ENCODE peak calls at places on chromosomes 5 and 9, in four cellular contexts. One of them, this sample, is unnamed.

GRCh38 chr5:23035555-23036090 is 182.5 kb upstream of the CDH12 start:
- DNase-seq in HS-27A: no peak
- DNase-seq in pulmonary artery endothelial cell: no peak
- DNase-seq in heart left ventricle: no peak
- DNase-seq in this sample: no peak

GRCh38 chr5:10201223-10201868 is 48.3 kb downstream of the ATPSCKMT start:
- DNase-seq in HS-27A: no peak
- DNase-seq in pulmonary artery endothelial cell: no peak
- DNase-seq in heart left ventricle: no peak
- DNase-seq in this sample: peak; percentile 54

GRCh38 chr5:17132444-17133083 is 84.9 kb upstream of the BASP1 start:
- DNase-seq in HS-27A: no peak
- DNase-seq in pulmonary artery endothelial cell: no peak
- DNase-seq in heart left ventricle: no peak
- DNase-seq in this sample: no peak

GRCh38 chr9:34796924-34797323 is 87.0 kb upstream of the CCL21 start:
- DNase-seq in HS-27A: no peak
- DNase-seq in pulmonary artery endothelial cell: no peak
- DNase-seq in heart left ventricle: no peak
- DNase-seq in this sample: no peak

GRCh38 chr5:150064681-150065220 is 21.6 kb downstream of the CSF1R start:
- DNase-seq in HS-27A: no peak
- DNase-seq in pulmonary artery endothelial cell: no peak
- DNase-seq in heart left ventricle: no peak
- DNase-seq in this sample: no peak

GRCh38 chr9:7246917-7247538 is 489.3 kb downstream of the KDM4C start:
- DNase-seq in HS-27A: no peak
- DNase-seq in pulmonary artery endothelial cell: no peak
- DNase-seq in heart left ventricle: no peak
- DNase-seq in this sample: no peak

GRCh38 chr9:122307036-122307435 is 42.4 kb downstream of the MRRF start:
- DNase-seq in HS-27A: no peak
- DNase-seq in pulmonary artery endothelial cell: peak; percentile 85
- DNase-seq in heart left ventricle: no peak
- DNase-seq in this sample: no peak

GRCh38 chr9:78967557-78968212 is 604.1 kb upstream of the TLE4 start:
- DNase-seq in HS-27A: no peak
- DNase-seq in pulmonary artery endothelial cell: no peak
- DNase-seq in heart left ventricle: no peak
- DNase-seq in this sample: no peak

GRCh38 chr5:14739538-14739937 is 75.0 kb downstream of the OTULIN start:
- DNase-seq in HS-27A: no peak
- DNase-seq in pulmonary artery endothelial cell: peak; percentile 54
- DNase-seq in heart left ventricle: no peak
- DNase-seq in this sample: peak; percentile 70

GRCh38 chr9:95497772-95498171 is 19.0 kb downstream of the PTCH1 start:
- DNase-seq in HS-27A: no peak
- DNase-seq in pulmonary artery endothelial cell: no peak
- DNase-seq in heart left ventricle: no peak
- DNase-seq in this sample: no peak

GRCh38 chr9:133497443-133497842 is 18.5 kb upstream of the SLC2A6 start:
- DNase-seq in HS-27A: no peak
- DNase-seq in pulmonary artery endothelial cell: no peak
- DNase-seq in heart left ventricle: peak; percentile 18
- DNase-seq in this sample: no peak

GRCh38 chr5:76733049-76733417 is 17.1 kb downstream of the F2R start:
- DNase-seq in HS-27A: no peak
- DNase-seq in pulmonary artery endothelial cell: no peak
- DNase-seq in heart left ventricle: no peak
- DNase-seq in this sample: no peak

GRCh38 chr5:173498286-173498685 is 118.2 kb downstream of the BOD1 start:
- DNase-seq in HS-27A: no peak
- DNase-seq in pulmonary artery endothelial cell: no peak
- DNase-seq in heart left ventricle: peak; percentile 40
- DNase-seq in this sample: no peak

GRCh38 chr5:173327948-173328895 is at the start of gene STC2:
- DNase-seq in HS-27A: peak; percentile 78
- DNase-seq in pulmonary artery endothelial cell: peak; percentile 53
- DNase-seq in heart left ventricle: peak; percentile 91
- DNase-seq in this sample: no peak

GRCh38 chr5:104297076-104297475 is 734.5 kb upstream of the NUDT12 start:
- DNase-seq in HS-27A: peak; percentile 27
- DNase-seq in pulmonary artery endothelial cell: no peak
- DNase-seq in heart left ventricle: no peak
- DNase-seq in this sample: no peak

GRCh38 chr9:73173526-73174411 is 22.1 kb downstream of the ANXA1 start:
- DNase-seq in HS-27A: no peak
- DNase-seq in pulmonary artery endothelial cell: no peak
- DNase-seq in heart left ventricle: no peak
- DNase-seq in this sample: no peak

GRCh38 chr9:106420511-106420944 is 442.4 kb upstream of the ZNF462 start:
- DNase-seq in HS-27A: no peak
- DNase-seq in pulmonary artery endothelial cell: no peak
- DNase-seq in heart left ventricle: no peak
- DNase-seq in this sample: no peak

GRCh38 chr5:121887727-121888126 is 36.0 kb downstream of the FTMT start:
- DNase-seq in HS-27A: no peak
- DNase-seq in pulmonary artery endothelial cell: no peak
- DNase-seq in heart left ventricle: no peak
- DNase-seq in this sample: no peak

GRCh38 chr5:9329125-9329524 is 216.8 kb downstream of the SEMA5A start:
- DNase-seq in HS-27A: no peak
- DNase-seq in pulmonary artery endothelial cell: no peak
- DNase-seq in heart left ventricle: no peak
- DNase-seq in this sample: no peak

GRCh38 chr9:38352716-38353334 is 39.7 kb upstream of the ALDH1B1 start:
- DNase-seq in HS-27A: no peak
- DNase-seq in pulmonary artery endothelial cell: no peak
- DNase-seq in heart left ventricle: no peak
- DNase-seq in this sample: no peak

GRCh38 chr5:124655943-124656459 is 90.4 kb downstream of the ZNF608 start:
- DNase-seq in HS-27A: no peak
- DNase-seq in pulmonary artery endothelial cell: peak; percentile 88
- DNase-seq in heart left ventricle: no peak
- DNase-seq in this sample: no peak

GRCh38 chr9:138075961-138076649 is 198.5 kb downstream of the CACNA1B start:
- DNase-seq in HS-27A: no peak
- DNase-seq in pulmonary artery endothelial cell: no peak
- DNase-seq in heart left ventricle: no peak
- DNase-seq in this sample: no peak

GRCh38 chr5:42520957-42521356 is 97.7 kb downstream of the GHR start:
- DNase-seq in HS-27A: no peak
- DNase-seq in pulmonary artery endothelial cell: no peak
- DNase-seq in heart left ventricle: no peak
- DNase-seq in this sample: no peak

GRCh38 chr5:80213467-80213866 is 42.4 kb downstream of the SERINC5 start:
- DNase-seq in HS-27A: no peak
- DNase-seq in pulmonary artery endothelial cell: no peak
- DNase-seq in heart left ventricle: no peak
- DNase-seq in this sample: no peak

GRCh38 chr5:1061916-1062315 is 49.9 kb downstream of the SLC12A7 start:
- DNase-seq in HS-27A: no peak
- DNase-seq in pulmonary artery endothelial cell: no peak
- DNase-seq in heart left ventricle: peak; percentile 22
- DNase-seq in this sample: no peak

GRCh38 chr5:86126202-86126601 is 491.5 kb upstream of the COX7C start:
- DNase-seq in HS-27A: no peak
- DNase-seq in pulmonary artery endothelial cell: no peak
- DNase-seq in heart left ventricle: no peak
- DNase-seq in this sample: no peak

GRCh38 chr9:92964981-92965758 is 17.8 kb downstream of the FGD3 start:
- DNase-seq in HS-27A: no peak
- DNase-seq in pulmonary artery endothelial cell: no peak
- DNase-seq in heart left ventricle: peak; percentile 51
- DNase-seq in this sample: no peak

GRCh38 chr5:40680741-40681350 is 1.1 kb downstream of the PTGER4 start:
- DNase-seq in HS-27A: no peak
- DNase-seq in pulmonary artery endothelial cell: no peak
- DNase-seq in heart left ventricle: peak; percentile 41
- DNase-seq in this sample: peak; percentile 61

GRCh38 chr5:115962565-115963402 is 509 bp downstream of the LVRN start:
- DNase-seq in HS-27A: no peak
- DNase-seq in pulmonary artery endothelial cell: no peak
- DNase-seq in heart left ventricle: peak; percentile 40
- DNase-seq in this sample: peak; percentile 58

GRCh38 chr5:146426305-146426704 is 20.8 kb upstream of the TCERG1 start:
- DNase-seq in HS-27A: no peak
- DNase-seq in pulmonary artery endothelial cell: no peak
- DNase-seq in heart left ventricle: no peak
- DNase-seq in this sample: no peak

GRCh38 chr9:77194423-77194822 is 17.1 kb downstream of the VPS13A start:
- DNase-seq in HS-27A: no peak
- DNase-seq in pulmonary artery endothelial cell: no peak
- DNase-seq in heart left ventricle: no peak
- DNase-seq in this sample: no peak

GRCh38 chr5:137699291-137700281 is 36.3 kb downstream of the KLHL3 start:
- DNase-seq in HS-27A: no peak
- DNase-seq in pulmonary artery endothelial cell: no peak
- DNase-seq in heart left ventricle: no peak
- DNase-seq in this sample: no peak

GRCh38 chr5:139043127-139043905 is 154.9 kb downstream of the SIL1 start:
- DNase-seq in HS-27A: no peak
- DNase-seq in pulmonary artery endothelial cell: no peak
- DNase-seq in heart left ventricle: no peak
- DNase-seq in this sample: no peak

GRCh38 chr5:114055810-114056476 is 305.9 kb upstream of the KCNN2 start:
- DNase-seq in HS-27A: no peak
- DNase-seq in pulmonary artery endothelial cell: no peak
- DNase-seq in heart left ventricle: peak; percentile 65
- DNase-seq in this sample: peak; percentile 43

This sample was measured in aorta.